ENCODE peak calls at places on chromosomes 4 and X, in five cellular contexts. W is pancreas, H is neuronal stem cell, J is transverse colon, I is prostate gland. F is an unnamed sample. For H3K36me3, the result is how much of the 10 kb centered on the place peaks cover.

GRCh38 chr4:113069212-113069892 is 19.9 kb downstream of the ANK2 start:
- DNase-seq in W (no peak), H (no peak), J (no peak), I (no peak), F (no peak)

GRCh38 chr4:153798436-153798835 is 9.6 kb upstream of the SFRP2 start:
- DNase-seq in W (no peak), H (no peak), J (no peak), I (no peak), F (no peak)

GRCh38 chr4:142314686-142315085 is 531.4 kb downstream of the INPP4B start:
- DNase-seq in W (peak), H (no peak), J (peak), I (no peak), F (no peak)

GRCh38 chr4:68209003-68209402 is 36.5 kb downstream of the TMPRSS11B start:
- DNase-seq in W (no peak), H (no peak), J (no peak), I (no peak), F (no peak)

GRCh38 chr4:98688416-98689290 is 30.2 kb upstream of the TSPAN5 start:
- DNase-seq in W (no peak), H (no peak), J (no peak), I (no peak), F (no peak)

GRCh38 chr4:26141916-26142638 is 178.7 kb upstream of the RBPJ start:
- DNase-seq in W (no peak), H (no peak), J (peak), I (peak), F (no peak)

GRCh38 chr4:176230827-176231226 is 35.4 kb upstream of the SPATA4 start:
- DNase-seq in W (no peak), H (no peak), J (no peak), I (no peak), F (no peak)

GRCh38 chr4:152304220-152304619 is 231.7 kb downstream of the FBXW7 start:
- DNase-seq in W (no peak), H (no peak), J (no peak), I (no peak), F (no peak)

GRCh38 chrX:54076903-54077302 is 32.6 kb upstream of the PHF8 start:
- DNase-seq in W (no peak), H (no peak), J (no peak), I (no peak), F (no peak)

GRCh38 chr4:123060039-123060770 is 137.8 kb upstream of the NUDT6 start:
- DNase-seq in W (no peak), H (no peak), J (no peak), I (no peak), F (no peak)

GRCh38 chrX:140725500-140725899 is 15.9 kb downstream of the LINC00632 start:
- DNase-seq in W (no peak), H (no peak), J (no peak), I (no peak), F (no peak)

GRCh38 chr4:115675721-115676120 is 562.3 kb upstream of the NDST4 start:
- DNase-seq in W (no peak), H (no peak), J (no peak), I (no peak), F (peak)

GRCh38 chrX:102934624-102935023 is 2.4 kb upstream of the RAB40AL start:
- DNase-seq in W (peak), H (peak), J (peak), I (no peak), F (peak)

GRCh38 chrX:124435616-124436015 is 89.3 kb downstream of the SH2D1A start:
- DNase-seq in W (no peak), H (no peak), J (no peak), I (no peak), F (no peak)

GRCh38 chrX:9573282-9574106 is 108.6 kb downstream of the TBL1X start:
- DNase-seq in W (peak), H (no peak), J (no peak), I (no peak), F (no peak)

GRCh38 chr4:185243879-185244278 is 34.5 kb downstream of the SNX25 start:
- DNase-seq in W (no peak), H (no peak), J (no peak), I (no peak), F (no peak)
- H3K36me3 ChIP-seq in W (under half), H (under half), J (under half), I (under half), F (under half)

DNA sequence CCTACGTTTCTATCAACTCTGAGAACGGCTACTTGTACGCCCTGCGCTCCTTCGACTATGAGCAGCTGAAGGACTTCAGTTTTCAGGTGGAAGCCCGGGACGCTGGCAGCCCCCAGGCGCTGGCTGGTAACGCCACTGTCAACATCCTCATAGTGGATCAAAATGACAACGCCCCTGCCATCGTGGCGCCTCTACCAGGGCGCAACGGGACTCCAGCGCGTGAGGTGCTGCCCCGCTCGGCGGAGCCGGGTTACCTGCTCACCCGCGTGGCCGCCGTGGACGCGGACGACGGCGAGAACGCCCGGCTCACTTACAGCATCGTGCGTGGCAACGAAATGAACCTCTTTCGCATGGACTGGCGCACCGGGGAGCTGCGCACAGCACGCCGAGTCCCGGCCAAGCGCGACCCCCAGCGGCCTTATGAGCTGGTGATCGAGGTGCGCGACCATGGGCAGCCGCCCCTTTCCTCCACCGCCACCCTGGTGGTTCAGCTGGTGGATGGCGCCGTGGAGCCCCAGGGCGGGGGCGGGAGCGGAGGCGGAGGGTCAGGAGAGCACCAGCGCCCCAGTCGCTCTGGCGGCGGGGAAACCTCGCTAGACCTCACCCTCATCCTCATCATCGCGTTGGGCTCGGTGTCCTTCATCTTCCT is 2.7 kb downstream of the PCDH10 start:
- DNase-seq in W (no peak), H (no peak), J (no peak), I (no peak), F (no peak)
- H3K4me3 ChIP-seq in W (peak), H (peak), J (peak), I (peak), F (no peak)

GRCh38 chrX:12820737-12821136 is 29.5 kb downstream of the PRPS2 start:
- DNase-seq in W (no peak), H (no peak), J (no peak), I (no peak), F (no peak)
- H3K36me3 ChIP-seq in W (under half), H (half or more), J (under half), I (under half), F (half or more)

GRCh38 chr4:997375-998071 is 4.3 kb upstream of the SLC26A1 start:
- DNase-seq in W (no peak), H (no peak), J (no peak), I (no peak), F (no peak)
- H3K4me3 ChIP-seq in W (peak), H (peak), J (peak), I (peak), F (no peak)

GRCh38 chr4:39324897-39325613 is 41.1 kb downstream of the RFC1 start:
- DNase-seq in W (no peak), H (no peak), J (no peak), I (no peak), F (no peak)
- H3K36me3 ChIP-seq in W (under half), H (half or more), J (under half), I (under half), F (under half)

DNA sequence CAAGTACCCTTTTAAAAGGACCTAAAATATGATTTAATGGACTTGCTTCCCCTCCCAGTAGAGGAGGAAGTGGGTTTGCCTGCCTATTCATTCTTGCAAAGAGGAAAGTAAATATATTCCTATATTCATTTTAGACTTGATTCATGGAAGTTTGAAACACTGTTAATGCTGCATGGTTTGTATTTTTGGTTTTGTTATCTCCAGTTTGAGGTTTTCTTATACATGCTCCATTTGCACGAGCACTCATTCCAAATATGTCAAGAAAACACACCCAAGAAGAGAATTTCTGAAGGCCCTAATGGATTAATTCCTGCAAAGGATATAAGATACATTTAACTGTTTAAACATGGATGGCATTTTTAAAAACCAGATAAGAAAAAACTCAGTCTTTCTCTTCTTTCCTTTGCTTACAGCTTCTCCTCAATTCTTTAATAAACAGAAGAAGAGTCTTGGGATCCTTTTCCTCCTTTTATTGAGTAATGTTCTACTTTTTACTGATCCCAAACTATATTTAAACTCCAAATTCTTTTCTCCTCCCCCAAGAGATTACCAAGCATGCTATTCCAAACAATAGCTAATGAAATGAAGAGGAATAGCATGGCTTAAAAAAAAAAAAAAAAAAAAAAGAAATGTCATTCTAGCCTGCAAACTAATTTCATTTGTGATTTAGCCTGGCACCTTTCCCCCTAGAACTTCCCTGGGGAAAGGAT is 54.6 kb upstream of the LDB2 start:
- DNase-seq in W (no peak), H (no peak), J (no peak), I (no peak), F (no peak)
- H3K4me3 ChIP-seq in W (no peak), H (no peak), J (no peak), I (no peak), F (no peak)